ENCODE peak calls at places on chromosomes 4 and X, in four cellular contexts. R is K562, S is endothelial cell of umbilical vein, E is GM12878. T is an unnamed sample.

GRCh38 chr4:26568446-26568994 is 15.4 kb upstream of the TBC1D19 start:
- DNase-seq in E (no peak), R (no peak), S (peak; percentile 77), T (peak; percentile 95)

GRCh38 chrX:15416133-15416993 is 32.1 kb upstream of the VEGFD start:
- DNase-seq in S (no peak), R (no peak), E (no peak), T (no peak)

GRCh38 chr4:55303818-55304217 is 42.2 kb upstream of the SRD5A3 start:
- DNase-seq in S (peak; percentile 77), R (no peak), E (no peak), T (peak; percentile 37)

GRCh38 chr4:2667428-2667827 is 88.7 kb downstream of the TNIP2 start:
- DNase-seq in E (no peak), S (no peak), R (no peak), T (no peak)

GRCh38 chr4:97106161-97106560 is 1037.1 kb downstream of the STPG2 start:
- DNase-seq in S (no peak), R (no peak), E (no peak), T (no peak)

GRCh38 chr4:13515268-13515667 is 29.0 kb downstream of the NKX3-2 start:
- DNase-seq in E (no peak), R (no peak), S (no peak), T (no peak)

GRCh38 chr4:73770917-73771316 is 30.5 kb downstream of the CXCL8 start:
- DNase-seq in R (no peak), S (no peak), E (no peak), T (no peak)

GRCh38 chrX:85503258-85504158 is 124.0 kb upstream of the POF1B start:
- DNase-seq in E (no peak), S (no peak), R (no peak), T (no peak)

GRCh38 chr4:174864031-174864430 is 35.0 kb upstream of the GLRA3 start:
- DNase-seq in R (no peak), S (no peak), E (no peak), T (no peak)

GRCh38 chrX:47817421-47817820 is 19.3 kb upstream of the ZNF81 start:
- DNase-seq in S (peak; percentile 52), E (no peak), R (peak; percentile 20), T (no peak)

GRCh38 chr4:183370786-183371185 is 48.6 kb upstream of the CLDN24 start:
- DNase-seq in R (no peak), S (no peak), E (no peak), T (no peak)

GRCh38 chr4:43296946-43297528 is 404.5 kb downstream of the GRXCR1 start:
- DNase-seq in S (no peak), R (no peak), E (no peak), T (peak; percentile 1)

GRCh38 chrX:41785685-41786084 is 61.7 kb downstream of the GPR82 start:
- DNase-seq in S (no peak), E (no peak), R (no peak), T (peak; percentile 63)

GRCh38 chrX:29941292-29941691 is 274.1 kb upstream of the MAGEB2 start:
- DNase-seq in E (no peak), S (peak; percentile 79), R (no peak), T (peak; percentile 17)

GRCh38 chrX:133880032-133880443 is 105.4 kb downstream of the GPC3 start:
- DNase-seq in S (no peak), E (no peak), R (no peak), T (no peak)

GRCh38 chr4:108480881-108481280 is 139.5 kb upstream of the RPL34 start:
- DNase-seq in R (no peak), E (no peak), S (no peak), T (no peak)

GRCh38 chr4:7680106-7680505 is 245.4 kb upstream of the PSAPL1 start:
- DNase-seq in R (no peak), E (no peak), S (no peak), T (no peak)

GRCh38 chrX:3518870-3519269 is 172.4 kb upstream of the MXRA5 start:
- DNase-seq in S (no peak), E (no peak), R (peak; percentile 5), T (peak; percentile 92)

GRCh38 chrX:132631579-132632232 is 142.9 kb upstream of the MBNL3 start:
- DNase-seq in S (peak; percentile 33), R (peak; percentile 10), E (no peak), T (peak; percentile 40)

GRCh38 chrX:107827137-107827831 is 1.6 kb downstream of the MID2 start:
- DNase-seq in E (no peak), R (no peak), S (peak; percentile 43), T (no peak)

GRCh38 chrX:21408324-21408723 is 34.1 kb downstream of the CNKSR2 start:
- DNase-seq in S (no peak), E (no peak), R (no peak), T (no peak)

GRCh38 chrX:10077425-10078188 is 79.2 kb upstream of the CLCN4 start:
- DNase-seq in R (no peak), S (no peak), E (no peak), T (peak; percentile 83)

GRCh38 chrX:68284281-68284904 is 148.9 kb downstream of the OPHN1 start:
- DNase-seq in E (no peak), R (no peak), S (no peak), T (no peak)

GRCh38 chrX:8364369-8365141 is 100.1 kb upstream of the VCX3B start:
- DNase-seq in S (no peak), E (no peak), R (no peak), T (no peak)

GRCh38 chr4:173038192-173038896 is 130.3 kb upstream of the GALNT7 start:
- DNase-seq in S (peak; percentile 16), E (no peak), R (no peak), T (no peak)

GRCh38 chr4:176735300-176735699 is 57.4 kb downstream of the VEGFC start:
- DNase-seq in S (peak; percentile 58), R (no peak), E (no peak), T (peak; percentile 88)

GRCh38 chr4:88963817-88964216 is 93.2 kb downstream of the FAM13A start:
- DNase-seq in R (no peak), E (no peak), S (peak; percentile 31), T (peak; percentile 73)

GRCh38 chr4:145132521-145133098 is 34.5 kb downstream of the ABCE1 start:
- DNase-seq in E (peak; percentile 53), R (no peak), S (peak; percentile 91), T (peak; percentile 26)

GRCh38 chrX:13398073-13398823 is 78.4 kb upstream of the ATXN3L start:
- DNase-seq in S (peak; percentile 95), R (peak; percentile 15), E (no peak), T (peak; percentile 100)

GRCh38 chr4:7166286-7166685 is 26.1 kb upstream of the SORCS2 start:
- DNase-seq in S (no peak), R (no peak), E (no peak), T (no peak)

GRCh38 chr4:15495621-15496020 is 25.9 kb downstream of the CC2D2A start:
- DNase-seq in R (no peak), E (no peak), S (no peak), T (no peak)

GRCh38 chr4:105198541-105198940 is 51.9 kb downstream of the TET2 start:
- DNase-seq in E (no peak), S (no peak), R (no peak), T (no peak)

GRCh38 chr4:100736651-100737450 is 219.0 kb upstream of the EMCN start:
- DNase-seq in S (peak; percentile 97), E (no peak), R (no peak), T (peak; percentile 65)

GRCh38 chr4:100746141-100746540 is 228.3 kb upstream of the EMCN start:
- DNase-seq in R (no peak), E (no peak), S (no peak), T (no peak)

GRCh38 chr4:100738388-100739165 is 220.8 kb upstream of the EMCN start:
- DNase-seq in S (peak; percentile 79), R (no peak), E (no peak), T (peak; percentile 68)

DNA sequence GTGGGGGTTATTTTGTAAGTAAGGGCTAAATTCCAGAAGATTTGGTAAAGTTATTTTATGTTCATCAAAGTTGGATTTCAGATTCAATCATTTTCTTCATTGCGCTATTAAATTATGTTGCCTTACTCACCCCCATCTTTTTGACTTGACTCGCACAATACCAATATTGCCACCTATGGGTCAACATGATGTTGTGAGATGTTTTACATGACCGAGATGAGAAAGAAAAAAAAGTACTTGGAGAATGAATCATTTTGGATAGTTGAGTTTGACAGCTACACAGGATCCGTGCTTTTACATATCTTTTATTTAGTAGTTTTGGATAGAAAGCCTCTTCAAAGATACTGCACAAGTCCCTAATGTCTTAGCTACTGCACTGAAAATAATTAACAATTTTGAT is 224.2 kb upstream of the EMCN start:
- DNase-seq in R (no peak), S (peak; percentile 67), E (no peak), T (peak; percentile 19)
- TF ChIP-seq CTCF in R (no peak), S (peak; percentile 45), E (peak; percentile 21), T (peak; percentile 30)

GRCh38 chr4:163166041-163166579 is 580 bp downstream of the NAF1 start:
- DNase-seq in R (peak; percentile 52), E (no peak), S (peak; percentile 73), T (peak; percentile 33)
- TF ChIP-seq FOS in R (no peak), E (no peak), S (no peak), T (no peak)

GRCh38 chr4:81684357-81684756 is 212.7 kb upstream of the RASGEF1B start:
- DNase-seq in E (no peak), S (no peak), R (no peak), T (no peak)

GRCh38 chr4:81685105-81685504 is 213.4 kb upstream of the RASGEF1B start:
- DNase-seq in E (no peak), S (no peak), R (no peak), T (no peak)

GRCh38 chr4:81687470-81687869 is 215.8 kb upstream of the RASGEF1B start:
- DNase-seq in S (no peak), R (no peak), E (no peak), T (no peak)

GRCh38 chr4:81690871-81691270 is 219.2 kb upstream of the RASGEF1B start:
- DNase-seq in S (no peak), R (no peak), E (no peak), T (no peak)

DNA sequence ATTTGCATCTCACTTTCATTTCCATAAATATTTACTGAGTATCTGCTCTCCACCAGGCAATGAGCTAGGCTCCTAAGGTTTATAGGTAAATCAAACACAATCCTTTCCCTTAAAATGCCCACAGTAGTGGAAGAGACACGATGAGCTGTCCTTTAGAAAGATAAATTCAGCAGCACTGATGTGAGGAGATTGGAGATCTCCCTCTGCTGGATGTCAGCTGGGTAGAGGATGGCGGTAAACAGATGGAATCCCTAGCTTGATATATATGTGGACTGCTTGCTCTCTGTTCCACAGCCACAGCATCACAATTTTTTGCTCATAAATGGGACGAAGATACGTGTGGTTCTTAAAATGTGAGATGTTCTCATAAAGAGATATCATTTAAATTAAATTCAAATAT is 216.4 kb upstream of the RASGEF1B start:
- DNase-seq in R (no peak), E (no peak), S (no peak), T (no peak)
- TF ChIP-seq CTCF in R (peak; percentile 18), E (no peak), S (no peak), T (peak; percentile 13)

DNA sequence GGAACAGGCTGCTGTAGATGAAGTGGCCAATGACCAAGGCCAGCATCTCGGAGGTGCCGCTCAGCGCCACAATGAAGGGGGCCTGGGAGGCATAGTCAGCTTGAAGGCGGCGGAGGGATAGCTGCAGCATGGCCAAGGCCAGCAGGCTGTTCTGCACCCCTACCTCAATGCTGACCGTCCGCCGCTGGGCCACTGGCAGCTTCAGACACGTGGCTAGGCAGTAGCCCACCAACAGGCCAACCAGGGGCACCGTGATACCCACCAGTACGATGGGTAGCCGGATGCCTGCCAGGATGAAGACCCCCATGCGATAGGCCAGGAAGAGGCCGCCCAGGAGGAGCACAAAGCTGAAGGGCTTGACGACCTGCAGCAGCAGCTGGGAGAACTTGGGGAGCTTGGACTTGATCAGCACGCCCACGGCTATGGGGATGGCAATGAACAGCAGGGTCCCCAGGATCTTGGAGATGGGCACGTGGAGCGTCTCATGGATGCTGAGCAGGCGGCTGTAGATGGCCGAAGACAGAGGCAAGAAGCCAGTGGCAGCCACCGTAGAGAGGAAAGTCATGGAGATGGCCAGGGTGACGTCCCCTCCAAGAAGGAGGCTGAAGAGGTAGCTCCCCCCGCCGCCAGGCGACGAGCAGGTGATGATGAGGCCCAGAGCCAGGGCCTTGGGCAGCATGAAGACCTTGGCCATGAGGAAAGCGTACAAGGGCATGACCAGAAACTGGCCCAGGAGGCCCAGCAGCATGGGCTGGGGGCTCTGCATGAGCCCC is 1.3 kb upstream of the UBL4A start:
- DNase-seq in R (no peak), E (no peak), S (no peak), T (no peak)
- TF ChIP-seq FOS in R (no peak), E (no peak), S (no peak), T (no peak)

T was measured in IMR-90.